ENCODE peak calls at places on chromosomes 12 and 14, in four cellular contexts. S is WERI-Rb-1, P is colonic mucosa, L is astrocyte. N is an unnamed sample. For H3K36me3, the result is how much of the 10 kb centered on the place peaks cover.

GRCh38 chr12:47408171-47408871 is 297.5 kb downstream of the RPAP3 start:
- DNase-seq in L (no peak), S (no peak), P (no peak), N (peak)

GRCh38 chr12:66065623-66066022 is 64.9 kb downstream of the LLPH start:
- DNase-seq in P (no peak), S (no peak), L (peak), N (no peak)

GRCh38 chr12:3161861-3162260 is 84.7 kb downstream of the TSPAN9 start:
- DNase-seq in L (no peak), S (no peak), P (no peak), N (no peak)

GRCh38 chr14:58915646-58916045 is 272.8 kb upstream of the DAAM1 start:
- DNase-seq in P (no peak), L (no peak), S (no peak), N (no peak)

GRCh38 chr12:85653731-85654455 is 182.3 kb downstream of the RASSF9 start:
- DNase-seq in L (no peak), S (no peak), P (no peak), N (no peak)

GRCh38 chr14:104865069-104865630 is at the start of gene CEP170B:
- DNase-seq in P (peak), S (peak), L (no peak), N (peak)

GRCh38 chr12:52754135-52754534 is 23.0 kb downstream of the KRT76 start:
- DNase-seq in S (no peak), L (no peak), P (no peak), N (no peak)

GRCh38 chr12:7937867-7938506 is 2.0 kb upstream of the SLC2A3 start:
- DNase-seq in S (no peak), L (peak), P (no peak), N (no peak)

GRCh38 chr12:117854339-117855012 is 114.3 kb downstream of the KSR2 start:
- DNase-seq in S (peak), L (peak), P (peak), N (no peak)

GRCh38 chr14:104436741-104437701 is 142.5 kb upstream of the C14orf180 start:
- DNase-seq in S (no peak), L (no peak), P (peak), N (no peak)

GRCh38 chr14:28294834-28295440 is 471.6 kb upstream of the FOXG1 start:
- DNase-seq in P (no peak), S (no peak), L (peak), N (no peak)

GRCh38 chr12:103169-103981 is 36.8 kb downstream of the IQSEC3 start:
- DNase-seq in S (no peak), P (no peak), L (no peak), N (no peak)

GRCh38 chr12:41212625-41213024 is 24.5 kb downstream of the PDZRN4 start:
- DNase-seq in S (no peak), P (no peak), L (no peak), N (no peak)

GRCh38 chr14:53946404-53947400 is 9.9 kb downstream of the BMP4 start:
- DNase-seq in S (no peak), L (no peak), P (no peak), N (no peak)

GRCh38 chr12:124636138-124636968 is 68.9 kb upstream of the NCOR2 start:
- DNase-seq in P (peak), L (peak), S (peak), N (no peak)

GRCh38 chr14:61911534-61911933 is 149.3 kb downstream of the SNAPC1 start:
- DNase-seq in S (no peak), L (no peak), P (no peak), N (peak)

GRCh38 chr14:51884086-51884927 is 23.9 kb downstream of the GNG2 start:
- DNase-seq in P (no peak), S (no peak), L (peak), N (no peak)

GRCh38 chr12:124222368-124223245 is 72.3 kb upstream of the RFLNA start:
- DNase-seq in S (no peak), L (no peak), P (peak), N (no peak)

GRCh38 chr14:76133103-76133502 is 18.6 kb upstream of the GPATCH2L start:
- DNase-seq in S (no peak), L (no peak), P (no peak), N (no peak)

GRCh38 chr14:88185843-88186242 is 137.2 kb downstream of the KCNK10 start:
- DNase-seq in L (no peak), S (no peak), P (no peak), N (no peak)

GRCh38 chr14:72559227-72559626 is 334.7 kb downstream of the DPF3 start:
- DNase-seq in P (no peak), L (peak), S (no peak), N (no peak)

GRCh38 chr14:105154476-105154871 is 14.1 kb downstream of the JAG2 start:
- DNase-seq in L (no peak), P (no peak), S (no peak), N (no peak)

GRCh38 chr12:13436696-13437391 is 240.3 kb downstream of the EMP1 start:
- DNase-seq in P (no peak), S (no peak), L (peak), N (no peak)

GRCh38 chr14:96424104-96424989 is 32.4 kb downstream of the AK7 start:
- DNase-seq in S (peak), L (peak), P (peak), N (peak)

GRCh38 chr14:68891851-68892660 is 87.0 kb downstream of the ACTN1 start:
- DNase-seq in P (no peak), L (peak), S (no peak), N (no peak)

GRCh38 chr12:77578471-77579262 is 252.0 kb upstream of the NAV3 start:
- DNase-seq in S (no peak), P (no peak), L (peak), N (no peak)

GRCh38 chr14:102323102-102323501 is 3.6 kb downstream of the ZNF839 start:
- DNase-seq in L (peak), S (peak), P (peak), N (no peak)

GRCh38 chr14:50501642-50502041 is 30.7 kb downstream of the MAP4K5 start:
- DNase-seq in S (no peak), L (peak), P (no peak), N (no peak)

GRCh38 chr12:91225316-91225715 is 42.7 kb upstream of the DCN start:
- DNase-seq in S (no peak), L (peak), P (no peak), N (no peak)

DNA sequence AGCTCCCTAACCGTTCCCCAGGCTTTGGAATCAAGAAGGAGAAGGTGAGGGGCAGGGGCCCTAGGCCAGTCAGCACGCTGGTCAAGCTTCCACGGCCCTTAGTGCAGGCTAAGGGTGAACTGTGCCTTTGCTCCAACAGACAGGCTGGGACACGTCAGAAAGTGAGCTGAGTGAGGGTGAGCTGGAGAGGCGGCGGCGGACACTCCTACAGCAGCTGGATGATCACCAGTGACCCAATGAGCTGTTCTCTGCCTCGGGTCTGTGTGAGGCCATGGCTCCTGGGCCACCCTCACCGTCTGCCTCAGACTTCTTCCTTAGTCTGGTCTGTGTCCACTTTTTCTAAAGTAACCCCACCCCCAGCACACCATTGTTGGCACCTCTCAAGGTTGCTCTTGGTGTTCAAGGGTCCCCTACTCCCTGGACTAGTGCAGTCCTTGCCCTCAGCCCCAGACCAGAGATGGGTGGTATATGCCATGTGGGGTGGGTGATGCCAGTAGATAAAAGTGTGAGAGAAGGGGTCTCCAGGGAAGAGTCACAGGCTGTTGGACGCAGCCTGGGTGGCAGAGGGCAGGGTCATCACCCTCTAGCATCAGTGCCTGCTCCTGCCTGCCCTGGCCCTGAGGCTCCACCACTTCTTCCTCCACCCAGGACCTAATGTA is 20.7 kb downstream of the PRPF40B start:
- DNase-seq in S (no peak), L (no peak), P (no peak), N (no peak)
- H3K36me3 ChIP-seq in S (half or more), L (under half), P (under half), N (half or more)

GRCh38 chr12:25459541-25459951 is 93.5 kb downstream of the LMNTD1 start:
- DNase-seq in S (no peak), P (no peak), L (no peak), N (peak)
- H3K4me3 ChIP-seq in S (no peak), P (no peak), L (no peak), N (no peak)

GRCh38 chr14:77616454-77617229 is at the start of gene SPTLC2:
- DNase-seq in S (peak), L (peak), P (peak), N (peak)
- TF ChIP-seq CTCF in S (peak), L (no peak), P (no peak), N (peak)

GRCh38 chr12:120131116-120131515 is 14.6 kb upstream of the RAB35 start:
- DNase-seq in P (no peak), L (no peak), S (no peak), N (no peak)
- H3K36me3 ChIP-seq in P (under half), L (half or more), S (half or more), N (under half)

GRCh38 chr14:23578560-23579310 is at the start of gene JPH4:
- DNase-seq in L (no peak), P (no peak), S (peak), N (no peak)

GRCh38 chr14:23579311-23579630 is 681 bp upstream of the JPH4 start:
- DNase-seq in S (no peak), P (no peak), L (no peak), N (no peak)

GRCh38 chr14:23575086-23575485 is 3.5 kb downstream of the JPH4 start:
- DNase-seq in P (no peak), L (no peak), S (no peak), N (no peak)

GRCh38 chr14:23577710-23578392 is 739 bp downstream of the JPH4 start:
- DNase-seq in S (no peak), L (no peak), P (no peak), N (no peak)

DNA sequence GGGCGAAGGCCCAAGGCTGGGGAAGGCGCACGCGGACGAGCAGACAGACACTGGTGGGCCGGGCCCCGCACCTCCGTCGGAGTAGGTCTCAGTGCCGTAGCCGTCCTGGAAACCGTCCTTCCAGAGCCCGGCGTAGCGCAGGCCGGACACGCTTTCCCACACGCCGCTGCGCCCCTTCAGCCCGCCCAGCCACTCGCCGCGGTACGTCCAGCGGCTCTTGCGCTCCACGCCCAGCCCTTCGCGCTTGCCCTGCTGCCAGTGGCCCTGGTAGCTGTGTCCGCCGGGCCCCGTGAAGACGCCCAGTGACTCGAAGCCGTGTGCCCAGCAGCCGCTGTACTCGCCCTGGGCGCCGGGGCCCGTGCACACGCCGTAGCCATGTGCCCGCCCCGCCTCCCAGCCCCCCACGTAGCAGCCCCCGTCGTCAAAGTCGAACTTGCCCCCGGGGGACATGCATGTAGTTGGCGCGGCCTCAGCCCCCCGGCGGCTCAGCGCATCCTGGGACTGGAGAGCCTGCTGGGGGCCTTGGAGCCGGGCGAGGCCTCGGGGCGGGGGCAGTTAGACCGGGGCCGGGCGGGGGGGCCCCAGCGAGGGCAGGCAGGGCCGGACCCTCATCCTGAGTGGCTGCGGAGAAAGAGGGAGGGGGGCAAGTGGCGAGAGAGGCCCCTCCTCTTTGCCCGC is 1.4 kb downstream of the JPH4 start:
- DNase-seq in P (peak), S (no peak), L (no peak), N (no peak)
- H3K4me3 ChIP-seq in P (no peak), S (peak), L (no peak), N (peak)

GRCh38 chr12:71562681-71563595 is 100.7 kb downstream of the ZFC3H1 start:
- DNase-seq in S (no peak), L (no peak), P (no peak), N (no peak)

GRCh38 chr12:71565568-71565967 is 98.1 kb downstream of the ZFC3H1 start:
- DNase-seq in S (no peak), P (no peak), L (peak), N (no peak)

GRCh38 chr12:71566655-71567054 is 97.0 kb downstream of the ZFC3H1 start:
- DNase-seq in S (no peak), P (no peak), L (no peak), N (no peak)

GRCh38 chr12:71567562-71567961 is 96.1 kb downstream of the ZFC3H1 start:
- DNase-seq in L (no peak), P (no peak), S (peak), N (no peak)
- TF ChIP-seq CTCF in L (no peak), P (no peak), S (no peak), N (no peak)

GRCh38 chr12:45077259-45077658 is 26.4 kb upstream of the DBX2 start:
- DNase-seq in L (no peak), S (no peak), P (no peak), N (no peak)
- H3K36me3 ChIP-seq in L (under half), S (under half), P (under half), N (under half)